ENCODE peak calls at places on chromosomes 7 and 10, in four cellular contexts. T is ovary; S is stimulated activated CD8-positive, alpha-beta memory T cell treated with anti-CD3 and anti-CD28 coated beads, Interleukin-12 subunit alpha, Interleukin-12 subunit beta, amount 100 ng/mL, for 4 hours; Y is upper lobe of right lung. H is an unnamed sample.
A peak's percentile ranks its signal among the peaks of the same experiment; 100 is the strongest.

GRCh38 chr7:43572516-43573049 is 10.3 kb upstream of the STK17A start:
- DNase-seq in T (no peak), Y (no peak), S (no peak), H (no peak)

GRCh38 chr7:78768859-78769258 is 684.6 kb downstream of the MAGI2 start:
- DNase-seq in T (no peak), Y (no peak), S (no peak), H (no peak)

GRCh38 chr7:43385309-43385680 is 197.6 kb upstream of the STK17A start:
- DNase-seq in T (no peak), S (no peak), Y (no peak), H (no peak)

GRCh38 chr7:129969881-129970446 is 17.2 kb upstream of the UBE2H start:
- DNase-seq in T (no peak), Y (no peak), S (no peak), H (no peak)

GRCh38 chr10:131829156-131829930 is 71.5 kb upstream of the PPP2R2D start:
- DNase-seq in T (no peak), S (no peak), Y (peak; percentile 46), H (peak; percentile 43)

GRCh38 chr10:15325243-15326002 is 45.7 kb downstream of the FAM171A1 start:
- DNase-seq in S (no peak), T (no peak), Y (no peak), H (no peak)

GRCh38 chr7:13988011-13988410 is 1.5 kb downstream of the ETV1 start:
- DNase-seq in T (no peak), Y (no peak), S (no peak), H (no peak)

GRCh38 chr7:2934211-2934731 is 90.2 kb upstream of the GNA12 start:
- DNase-seq in S (no peak), Y (peak; percentile 36), T (no peak), H (peak; percentile 73)

GRCh38 chr7:4621401-4621800 is 60.7 kb upstream of the FOXK1 start:
- DNase-seq in S (no peak), T (no peak), Y (no peak), H (no peak)

H was measured in posterior vena cava.